ENCODE peak calls at places on chromosomes 7 and 10, in nine cellular contexts. One of them, this sample, is unnamed.
A peak's percentile ranks its signal among the peaks of the same experiment; 100 is the strongest.

GRCh38 chr7:115056019-115056418 is 134.1 kb downstream of the MDFIC start:
- DNase-seq in stimulated activated CD8-positive, alpha-beta memory T cell treated with anti-CD3 and anti-CD28 coated beads, Interleukin-2, amount 100 ng/mL, for 1 hour: no peak
- DNase-seq in CD8-positive, alpha-beta memory T cell: no peak
- DNase-seq in GM06990: no peak
- DNase-seq in NCI-H1417: no peak
- DNase-seq in posterior vena cava: no peak
- DNase-seq in posterior cingulate gyrus: no peak
- DNase-seq in NCI-H1436: no peak
- DNase-seq in activated T-cell treated with anti-CD3 and anti-CD28 coated beads, Interleukin-2, amount 50 U/mL, for 72 hours: no peak
- DNase-seq in this sample: no peak

GRCh38 chr10:131631619-131632018 is 269.2 kb upstream of the PPP2R2D start:
- DNase-seq in stimulated activated CD8-positive, alpha-beta memory T cell treated with anti-CD3 and anti-CD28 coated beads, Interleukin-2, amount 100 ng/mL, for 1 hour: no peak
- DNase-seq in CD8-positive, alpha-beta memory T cell: no peak
- DNase-seq in GM06990: no peak
- DNase-seq in NCI-H1417: no peak
- DNase-seq in posterior vena cava: peak; percentile 44
- DNase-seq in posterior cingulate gyrus: no peak
- DNase-seq in NCI-H1436: no peak
- DNase-seq in activated T-cell treated with anti-CD3 and anti-CD28 coated beads, Interleukin-2, amount 50 U/mL, for 72 hours: no peak
- DNase-seq in this sample: no peak

GRCh38 chr7:157527686-157528085 is 190.9 kb downstream of the DNAJB6 start:
- DNase-seq in stimulated activated CD8-positive, alpha-beta memory T cell treated with anti-CD3 and anti-CD28 coated beads, Interleukin-2, amount 100 ng/mL, for 1 hour: no peak
- DNase-seq in CD8-positive, alpha-beta memory T cell: no peak
- DNase-seq in GM06990: no peak
- DNase-seq in NCI-H1417: no peak
- DNase-seq in posterior vena cava: peak; percentile 57
- DNase-seq in posterior cingulate gyrus: no peak
- DNase-seq in NCI-H1436: no peak
- DNase-seq in activated T-cell treated with anti-CD3 and anti-CD28 coated beads, Interleukin-2, amount 50 U/mL, for 72 hours: no peak
- DNase-seq in this sample: no peak

GRCh38 chr10:12413369-12413711 is 64.0 kb downstream of the CAMK1D start:
- DNase-seq in stimulated activated CD8-positive, alpha-beta memory T cell treated with anti-CD3 and anti-CD28 coated beads, Interleukin-2, amount 100 ng/mL, for 1 hour: no peak
- DNase-seq in CD8-positive, alpha-beta memory T cell: no peak
- DNase-seq in GM06990: no peak
- DNase-seq in NCI-H1417: no peak
- DNase-seq in posterior vena cava: no peak
- DNase-seq in posterior cingulate gyrus: no peak
- DNase-seq in NCI-H1436: no peak
- DNase-seq in activated T-cell treated with anti-CD3 and anti-CD28 coated beads, Interleukin-2, amount 50 U/mL, for 72 hours: no peak
- DNase-seq in this sample: no peak

GRCh38 chr7:3482147-3482921 is 181.3 kb downstream of the SDK1 start:
- DNase-seq in stimulated activated CD8-positive, alpha-beta memory T cell treated with anti-CD3 and anti-CD28 coated beads, Interleukin-2, amount 100 ng/mL, for 1 hour: no peak
- DNase-seq in CD8-positive, alpha-beta memory T cell: no peak
- DNase-seq in GM06990: no peak
- DNase-seq in NCI-H1417: peak; percentile 48
- DNase-seq in posterior vena cava: no peak
- DNase-seq in posterior cingulate gyrus: no peak
- DNase-seq in NCI-H1436: peak; percentile 8
- DNase-seq in activated T-cell treated with anti-CD3 and anti-CD28 coated beads, Interleukin-2, amount 50 U/mL, for 72 hours: no peak
- DNase-seq in this sample: no peak

GRCh38 chr10:16681525-16681924 is 135.7 kb downstream of the RSU1 start:
- DNase-seq in stimulated activated CD8-positive, alpha-beta memory T cell treated with anti-CD3 and anti-CD28 coated beads, Interleukin-2, amount 100 ng/mL, for 1 hour: no peak
- DNase-seq in CD8-positive, alpha-beta memory T cell: no peak
- DNase-seq in GM06990: no peak
- DNase-seq in NCI-H1417: no peak
- DNase-seq in posterior vena cava: no peak
- DNase-seq in posterior cingulate gyrus: no peak
- DNase-seq in NCI-H1436: no peak
- DNase-seq in activated T-cell treated with anti-CD3 and anti-CD28 coated beads, Interleukin-2, amount 50 U/mL, for 72 hours: no peak
- DNase-seq in this sample: no peak

GRCh38 chr7:50584386-50584785 is 19.2 kb upstream of the DDC start:
- DNase-seq in stimulated activated CD8-positive, alpha-beta memory T cell treated with anti-CD3 and anti-CD28 coated beads, Interleukin-2, amount 100 ng/mL, for 1 hour: no peak
- DNase-seq in CD8-positive, alpha-beta memory T cell: no peak
- DNase-seq in GM06990: no peak
- DNase-seq in NCI-H1417: no peak
- DNase-seq in posterior vena cava: no peak
- DNase-seq in posterior cingulate gyrus: no peak
- DNase-seq in NCI-H1436: no peak
- DNase-seq in activated T-cell treated with anti-CD3 and anti-CD28 coated beads, Interleukin-2, amount 50 U/mL, for 72 hours: no peak
- DNase-seq in this sample: no peak

GRCh38 chr7:55306331-55306730 is 58.8 kb upstream of the LANCL2 start:
- DNase-seq in stimulated activated CD8-positive, alpha-beta memory T cell treated with anti-CD3 and anti-CD28 coated beads, Interleukin-2, amount 100 ng/mL, for 1 hour: no peak
- DNase-seq in CD8-positive, alpha-beta memory T cell: no peak
- DNase-seq in GM06990: no peak
- DNase-seq in NCI-H1417: no peak
- DNase-seq in posterior vena cava: no peak
- DNase-seq in posterior cingulate gyrus: no peak
- DNase-seq in NCI-H1436: no peak
- DNase-seq in activated T-cell treated with anti-CD3 and anti-CD28 coated beads, Interleukin-2, amount 50 U/mL, for 72 hours: no peak
- DNase-seq in this sample: no peak

GRCh38 chr7:8719102-8719501 is 285.7 kb downstream of the NXPH1 start:
- DNase-seq in stimulated activated CD8-positive, alpha-beta memory T cell treated with anti-CD3 and anti-CD28 coated beads, Interleukin-2, amount 100 ng/mL, for 1 hour: no peak
- DNase-seq in CD8-positive, alpha-beta memory T cell: no peak
- DNase-seq in GM06990: no peak
- DNase-seq in NCI-H1417: no peak
- DNase-seq in posterior vena cava: no peak
- DNase-seq in posterior cingulate gyrus: no peak
- DNase-seq in NCI-H1436: no peak
- DNase-seq in activated T-cell treated with anti-CD3 and anti-CD28 coated beads, Interleukin-2, amount 50 U/mL, for 72 hours: no peak
- DNase-seq in this sample: no peak

GRCh38 chr7:157568785-157569584 is 232.2 kb downstream of the DNAJB6 start:
- DNase-seq in stimulated activated CD8-positive, alpha-beta memory T cell treated with anti-CD3 and anti-CD28 coated beads, Interleukin-2, amount 100 ng/mL, for 1 hour: peak; percentile 47
- DNase-seq in CD8-positive, alpha-beta memory T cell: peak; percentile 62
- DNase-seq in GM06990: peak; percentile 20
- DNase-seq in NCI-H1417: peak; percentile 99
- DNase-seq in posterior vena cava: peak; percentile 84
- DNase-seq in posterior cingulate gyrus: peak; percentile 37
- DNase-seq in NCI-H1436: peak; percentile 77
- DNase-seq in activated T-cell treated with anti-CD3 and anti-CD28 coated beads, Interleukin-2, amount 50 U/mL, for 72 hours: peak; percentile 54
- DNase-seq in this sample: peak; percentile 81

GRCh38 chr10:12067336-12067735 is 1.4 kb upstream of the DHTKD1 start:
- DNase-seq in stimulated activated CD8-positive, alpha-beta memory T cell treated with anti-CD3 and anti-CD28 coated beads, Interleukin-2, amount 100 ng/mL, for 1 hour: no peak
- DNase-seq in CD8-positive, alpha-beta memory T cell: no peak
- DNase-seq in GM06990: no peak
- DNase-seq in NCI-H1417: no peak
- DNase-seq in posterior vena cava: no peak
- DNase-seq in posterior cingulate gyrus: no peak
- DNase-seq in NCI-H1436: no peak
- DNase-seq in activated T-cell treated with anti-CD3 and anti-CD28 coated beads, Interleukin-2, amount 50 U/mL, for 72 hours: no peak
- DNase-seq in this sample: no peak

GRCh38 chr7:129456421-129456820 is 22.2 kb downstream of the STRIP2 start:
- DNase-seq in stimulated activated CD8-positive, alpha-beta memory T cell treated with anti-CD3 and anti-CD28 coated beads, Interleukin-2, amount 100 ng/mL, for 1 hour: no peak
- DNase-seq in CD8-positive, alpha-beta memory T cell: no peak
- DNase-seq in GM06990: no peak
- DNase-seq in NCI-H1417: no peak
- DNase-seq in posterior vena cava: no peak
- DNase-seq in posterior cingulate gyrus: no peak
- DNase-seq in NCI-H1436: no peak
- DNase-seq in activated T-cell treated with anti-CD3 and anti-CD28 coated beads, Interleukin-2, amount 50 U/mL, for 72 hours: no peak
- DNase-seq in this sample: no peak

GRCh38 chr10:114852197-114852596 is 30.6 kb downstream of the FHIP2A start:
- DNase-seq in stimulated activated CD8-positive, alpha-beta memory T cell treated with anti-CD3 and anti-CD28 coated beads, Interleukin-2, amount 100 ng/mL, for 1 hour: no peak
- DNase-seq in CD8-positive, alpha-beta memory T cell: no peak
- DNase-seq in GM06990: no peak
- DNase-seq in NCI-H1417: no peak
- DNase-seq in posterior vena cava: no peak
- DNase-seq in posterior cingulate gyrus: no peak
- DNase-seq in NCI-H1436: no peak
- DNase-seq in activated T-cell treated with anti-CD3 and anti-CD28 coated beads, Interleukin-2, amount 50 U/mL, for 72 hours: no peak
- DNase-seq in this sample: no peak

GRCh38 chr10:20966426-20966825 is 69.3 kb upstream of the NEBL start:
- DNase-seq in stimulated activated CD8-positive, alpha-beta memory T cell treated with anti-CD3 and anti-CD28 coated beads, Interleukin-2, amount 100 ng/mL, for 1 hour: no peak
- DNase-seq in CD8-positive, alpha-beta memory T cell: no peak
- DNase-seq in GM06990: no peak
- DNase-seq in NCI-H1417: no peak
- DNase-seq in posterior vena cava: no peak
- DNase-seq in posterior cingulate gyrus: no peak
- DNase-seq in NCI-H1436: no peak
- DNase-seq in activated T-cell treated with anti-CD3 and anti-CD28 coated beads, Interleukin-2, amount 50 U/mL, for 72 hours: no peak
- DNase-seq in this sample: no peak

GRCh38 chr7:40447345-40447744 is 312.5 kb downstream of the SUGCT start:
- DNase-seq in stimulated activated CD8-positive, alpha-beta memory T cell treated with anti-CD3 and anti-CD28 coated beads, Interleukin-2, amount 100 ng/mL, for 1 hour: no peak
- DNase-seq in CD8-positive, alpha-beta memory T cell: no peak
- DNase-seq in GM06990: no peak
- DNase-seq in NCI-H1417: no peak
- DNase-seq in posterior vena cava: no peak
- DNase-seq in posterior cingulate gyrus: no peak
- DNase-seq in NCI-H1436: no peak
- DNase-seq in activated T-cell treated with anti-CD3 and anti-CD28 coated beads, Interleukin-2, amount 50 U/mL, for 72 hours: no peak
- DNase-seq in this sample: no peak

GRCh38 chr7:6071406-6071805 is 40.2 kb downstream of the ANKRD61 start:
- DNase-seq in stimulated activated CD8-positive, alpha-beta memory T cell treated with anti-CD3 and anti-CD28 coated beads, Interleukin-2, amount 100 ng/mL, for 1 hour: no peak
- DNase-seq in CD8-positive, alpha-beta memory T cell: no peak
- DNase-seq in GM06990: peak; percentile 50
- DNase-seq in NCI-H1417: no peak
- DNase-seq in posterior vena cava: no peak
- DNase-seq in posterior cingulate gyrus: no peak
- DNase-seq in NCI-H1436: no peak
- DNase-seq in activated T-cell treated with anti-CD3 and anti-CD28 coated beads, Interleukin-2, amount 50 U/mL, for 72 hours: no peak
- DNase-seq in this sample: no peak

GRCh38 chr7:138125598-138126111 is 49.4 kb downstream of the AKR1D1 start:
- DNase-seq in stimulated activated CD8-positive, alpha-beta memory T cell treated with anti-CD3 and anti-CD28 coated beads, Interleukin-2, amount 100 ng/mL, for 1 hour: no peak
- DNase-seq in CD8-positive, alpha-beta memory T cell: no peak
- DNase-seq in GM06990: peak; percentile 48
- DNase-seq in NCI-H1417: no peak
- DNase-seq in posterior vena cava: no peak
- DNase-seq in posterior cingulate gyrus: no peak
- DNase-seq in NCI-H1436: no peak
- DNase-seq in activated T-cell treated with anti-CD3 and anti-CD28 coated beads, Interleukin-2, amount 50 U/mL, for 72 hours: no peak
- DNase-seq in this sample: no peak

GRCh38 chr10:47048533-47048905 is 137.3 kb downstream of the PTPN20 start:
- DNase-seq in stimulated activated CD8-positive, alpha-beta memory T cell treated with anti-CD3 and anti-CD28 coated beads, Interleukin-2, amount 100 ng/mL, for 1 hour: no peak
- DNase-seq in CD8-positive, alpha-beta memory T cell: peak; percentile 5
- DNase-seq in GM06990: no peak
- DNase-seq in NCI-H1417: no peak
- DNase-seq in posterior vena cava: no peak
- DNase-seq in posterior cingulate gyrus: peak; percentile 6
- DNase-seq in NCI-H1436: no peak
- DNase-seq in activated T-cell treated with anti-CD3 and anti-CD28 coated beads, Interleukin-2, amount 50 U/mL, for 72 hours: no peak
- DNase-seq in this sample: no peak

GRCh38 chr7:121084748-121085336 is 96.3 kb downstream of the CPED1 start:
- DNase-seq in stimulated activated CD8-positive, alpha-beta memory T cell treated with anti-CD3 and anti-CD28 coated beads, Interleukin-2, amount 100 ng/mL, for 1 hour: no peak
- DNase-seq in CD8-positive, alpha-beta memory T cell: no peak
- DNase-seq in GM06990: no peak
- DNase-seq in NCI-H1417: no peak
- DNase-seq in posterior vena cava: no peak
- DNase-seq in posterior cingulate gyrus: no peak
- DNase-seq in NCI-H1436: no peak
- DNase-seq in activated T-cell treated with anti-CD3 and anti-CD28 coated beads, Interleukin-2, amount 50 U/mL, for 72 hours: no peak
- DNase-seq in this sample: no peak

GRCh38 chr10:114603303-114603702 is 54.8 kb downstream of the ABLIM1 start:
- DNase-seq in stimulated activated CD8-positive, alpha-beta memory T cell treated with anti-CD3 and anti-CD28 coated beads, Interleukin-2, amount 100 ng/mL, for 1 hour: no peak
- DNase-seq in CD8-positive, alpha-beta memory T cell: no peak
- DNase-seq in GM06990: no peak
- DNase-seq in NCI-H1417: no peak
- DNase-seq in posterior vena cava: no peak
- DNase-seq in posterior cingulate gyrus: no peak
- DNase-seq in NCI-H1436: no peak
- DNase-seq in activated T-cell treated with anti-CD3 and anti-CD28 coated beads, Interleukin-2, amount 50 U/mL, for 72 hours: no peak
- DNase-seq in this sample: no peak

GRCh38 chr10:5071411-5072198 is 22.6 kb upstream of the AKR1C3 start:
- DNase-seq in stimulated activated CD8-positive, alpha-beta memory T cell treated with anti-CD3 and anti-CD28 coated beads, Interleukin-2, amount 100 ng/mL, for 1 hour: no peak
- DNase-seq in CD8-positive, alpha-beta memory T cell: no peak
- DNase-seq in GM06990: no peak
- DNase-seq in NCI-H1417: peak; percentile 17
- DNase-seq in posterior vena cava: no peak
- DNase-seq in posterior cingulate gyrus: peak; percentile 12
- DNase-seq in NCI-H1436: peak; percentile 55
- DNase-seq in activated T-cell treated with anti-CD3 and anti-CD28 coated beads, Interleukin-2, amount 50 U/mL, for 72 hours: no peak
- DNase-seq in this sample: no peak

GRCh38 chr7:71285614-71286013 is 153.7 kb downstream of the GALNT17 start:
- DNase-seq in stimulated activated CD8-positive, alpha-beta memory T cell treated with anti-CD3 and anti-CD28 coated beads, Interleukin-2, amount 100 ng/mL, for 1 hour: no peak
- DNase-seq in CD8-positive, alpha-beta memory T cell: no peak
- DNase-seq in GM06990: no peak
- DNase-seq in NCI-H1417: no peak
- DNase-seq in posterior vena cava: no peak
- DNase-seq in posterior cingulate gyrus: no peak
- DNase-seq in NCI-H1436: no peak
- DNase-seq in activated T-cell treated with anti-CD3 and anti-CD28 coated beads, Interleukin-2, amount 50 U/mL, for 72 hours: no peak
- DNase-seq in this sample: no peak

GRCh38 chr10:29055091-29055490 is 233.8 kb upstream of the LYZL1 start:
- DNase-seq in stimulated activated CD8-positive, alpha-beta memory T cell treated with anti-CD3 and anti-CD28 coated beads, Interleukin-2, amount 100 ng/mL, for 1 hour: no peak
- DNase-seq in CD8-positive, alpha-beta memory T cell: no peak
- DNase-seq in GM06990: no peak
- DNase-seq in NCI-H1417: no peak
- DNase-seq in posterior vena cava: no peak
- DNase-seq in posterior cingulate gyrus: no peak
- DNase-seq in NCI-H1436: no peak
- DNase-seq in activated T-cell treated with anti-CD3 and anti-CD28 coated beads, Interleukin-2, amount 50 U/mL, for 72 hours: no peak
- DNase-seq in this sample: no peak

GRCh38 chr7:155213955-155214327 is 83.7 kb upstream of the INSIG1 start:
- DNase-seq in stimulated activated CD8-positive, alpha-beta memory T cell treated with anti-CD3 and anti-CD28 coated beads, Interleukin-2, amount 100 ng/mL, for 1 hour: no peak
- DNase-seq in CD8-positive, alpha-beta memory T cell: no peak
- DNase-seq in GM06990: no peak
- DNase-seq in NCI-H1417: no peak
- DNase-seq in posterior vena cava: peak; percentile 74
- DNase-seq in posterior cingulate gyrus: no peak
- DNase-seq in NCI-H1436: no peak
- DNase-seq in activated T-cell treated with anti-CD3 and anti-CD28 coated beads, Interleukin-2, amount 50 U/mL, for 72 hours: no peak
- DNase-seq in this sample: no peak

GRCh38 chr10:119667562-119668328 is 16.6 kb downstream of the BAG3 start:
- DNase-seq in stimulated activated CD8-positive, alpha-beta memory T cell treated with anti-CD3 and anti-CD28 coated beads, Interleukin-2, amount 100 ng/mL, for 1 hour: no peak
- DNase-seq in CD8-positive, alpha-beta memory T cell: no peak
- DNase-seq in GM06990: no peak
- DNase-seq in NCI-H1417: peak; percentile 77
- DNase-seq in posterior vena cava: peak; percentile 93
- DNase-seq in posterior cingulate gyrus: no peak
- DNase-seq in NCI-H1436: no peak
- DNase-seq in activated T-cell treated with anti-CD3 and anti-CD28 coated beads, Interleukin-2, amount 50 U/mL, for 72 hours: no peak
- DNase-seq in this sample: no peak

GRCh38 chr7:127822822-127823508 is 171.0 kb downstream of the SND1 start:
- DNase-seq in stimulated activated CD8-positive, alpha-beta memory T cell treated with anti-CD3 and anti-CD28 coated beads, Interleukin-2, amount 100 ng/mL, for 1 hour: no peak
- DNase-seq in CD8-positive, alpha-beta memory T cell: no peak
- DNase-seq in GM06990: no peak
- DNase-seq in NCI-H1417: peak; percentile 14
- DNase-seq in posterior vena cava: no peak
- DNase-seq in posterior cingulate gyrus: no peak
- DNase-seq in NCI-H1436: no peak
- DNase-seq in activated T-cell treated with anti-CD3 and anti-CD28 coated beads, Interleukin-2, amount 50 U/mL, for 72 hours: no peak
- DNase-seq in this sample: no peak

GRCh38 chr10:78700413-78700812 is 368.4 kb upstream of the ZMIZ1 start:
- DNase-seq in stimulated activated CD8-positive, alpha-beta memory T cell treated with anti-CD3 and anti-CD28 coated beads, Interleukin-2, amount 100 ng/mL, for 1 hour: no peak
- DNase-seq in CD8-positive, alpha-beta memory T cell: no peak
- DNase-seq in GM06990: no peak
- DNase-seq in NCI-H1417: no peak
- DNase-seq in posterior vena cava: no peak
- DNase-seq in posterior cingulate gyrus: no peak
- DNase-seq in NCI-H1436: no peak
- DNase-seq in activated T-cell treated with anti-CD3 and anti-CD28 coated beads, Interleukin-2, amount 50 U/mL, for 72 hours: no peak
- DNase-seq in this sample: no peak

GRCh38 chr7:101740981-101741725 is 76.3 kb upstream of the CUX1 start:
- DNase-seq in stimulated activated CD8-positive, alpha-beta memory T cell treated with anti-CD3 and anti-CD28 coated beads, Interleukin-2, amount 100 ng/mL, for 1 hour: no peak
- DNase-seq in CD8-positive, alpha-beta memory T cell: peak; percentile 46
- DNase-seq in GM06990: peak; percentile 63
- DNase-seq in NCI-H1417: no peak
- DNase-seq in posterior vena cava: no peak
- DNase-seq in posterior cingulate gyrus: no peak
- DNase-seq in NCI-H1436: no peak
- DNase-seq in activated T-cell treated with anti-CD3 and anti-CD28 coated beads, Interleukin-2, amount 50 U/mL, for 72 hours: no peak
- DNase-seq in this sample: no peak

GRCh38 chr10:49761789-49762565 is at the start of gene OGDHL:
- DNase-seq in stimulated activated CD8-positive, alpha-beta memory T cell treated with anti-CD3 and anti-CD28 coated beads, Interleukin-2, amount 100 ng/mL, for 1 hour: no peak
- DNase-seq in CD8-positive, alpha-beta memory T cell: peak; percentile 11
- DNase-seq in GM06990: peak; percentile 57
- DNase-seq in NCI-H1417: peak; percentile 70
- DNase-seq in posterior vena cava: no peak
- DNase-seq in posterior cingulate gyrus: peak; percentile 66
- DNase-seq in NCI-H1436: peak; percentile 46
- DNase-seq in activated T-cell treated with anti-CD3 and anti-CD28 coated beads, Interleukin-2, amount 50 U/mL, for 72 hours: peak; percentile 68
- DNase-seq in this sample: peak; percentile 46

GRCh38 chr7:94450044-94450697 is 55.5 kb downstream of the COL1A2 start:
- DNase-seq in stimulated activated CD8-positive, alpha-beta memory T cell treated with anti-CD3 and anti-CD28 coated beads, Interleukin-2, amount 100 ng/mL, for 1 hour: no peak
- DNase-seq in CD8-positive, alpha-beta memory T cell: no peak
- DNase-seq in GM06990: no peak
- DNase-seq in NCI-H1417: no peak
- DNase-seq in posterior vena cava: no peak
- DNase-seq in posterior cingulate gyrus: no peak
- DNase-seq in NCI-H1436: no peak
- DNase-seq in activated T-cell treated with anti-CD3 and anti-CD28 coated beads, Interleukin-2, amount 50 U/mL, for 72 hours: no peak
- DNase-seq in this sample: no peak

GRCh38 chr10:116893686-116894037 is 44.4 kb downstream of the ENO4 start:
- DNase-seq in stimulated activated CD8-positive, alpha-beta memory T cell treated with anti-CD3 and anti-CD28 coated beads, Interleukin-2, amount 100 ng/mL, for 1 hour: no peak
- DNase-seq in CD8-positive, alpha-beta memory T cell: no peak
- DNase-seq in GM06990: no peak
- DNase-seq in NCI-H1417: no peak
- DNase-seq in posterior vena cava: no peak
- DNase-seq in posterior cingulate gyrus: no peak
- DNase-seq in NCI-H1436: no peak
- DNase-seq in activated T-cell treated with anti-CD3 and anti-CD28 coated beads, Interleukin-2, amount 50 U/mL, for 72 hours: no peak
- DNase-seq in this sample: no peak